ENCODE peak calls at places on chromosomes 6 and 20, in ten cellular contexts. Z is GM19239, F is substantia nigra, M is fibroblast of mammary gland, J is HS-27A, D is amniotic stem cell, S is NCI-H774, B is ELR, V is right lobe of liver, T is WERI-Rb-1. C is an unnamed sample.

GRCh38 chr6:125780540-125781306 is 10.0 kb upstream of the NCOA7 start:
- DNase-seq in J (peak), M (peak), T (peak), V (peak), S (peak), F (peak), D (no peak), Z (no peak), B (peak), C (no peak)

GRCh38 chr6:134908906-134909516 is 40.9 kb downstream of the ALDH8A1 start:
- DNase-seq in V (peak), Z (no peak), B (peak), F (no peak), M (peak), T (no peak), D (peak), J (peak), S (no peak), C (no peak)

GRCh38 chr6:145212807-145213206 is 522.5 kb downstream of the EPM2A start:
- DNase-seq in J (no peak), B (no peak), F (no peak), V (no peak), T (no peak), Z (no peak), D (no peak), S (no peak), M (no peak), C (no peak)

GRCh38 chr6:149888659-149889058 is 9.3 kb downstream of the RAET1E start:
- DNase-seq in V (no peak), B (peak), Z (no peak), M (peak), J (no peak), S (no peak), T (no peak), F (no peak), D (no peak), C (no peak)

GRCh38 chr20:62347445-62347844 is 19.7 kb downstream of the LAMA5 start:
- DNase-seq in M (no peak), S (no peak), T (no peak), F (no peak), B (no peak), V (no peak), Z (no peak), D (no peak), J (no peak), C (no peak)

GRCh38 chr6:129598244-129599187 is 111.5 kb downstream of the ARHGAP18 start:
- DNase-seq in B (peak), D (peak), Z (peak), V (no peak), F (no peak), S (peak), T (no peak), J (peak), M (peak), C (peak)

GRCh38 chr6:26056583-26057350 is 30.5 kb upstream of the HFE start:
- DNase-seq in T (peak), D (no peak), V (no peak), F (no peak), Z (no peak), M (peak), B (peak), J (peak), S (no peak), C (no peak)

GRCh38 chr20:62377615-62378085 is 9.3 kb upstream of the RPS21 start:
- DNase-seq in J (no peak), Z (no peak), F (peak), S (no peak), M (no peak), T (no peak), D (no peak), B (no peak), V (no peak), C (no peak)

GRCh38 chr6:31401403-31401802 is 2.0 kb upstream of the MICA start:
- DNase-seq in F (no peak), B (peak), V (no peak), T (no peak), M (peak), D (peak), Z (no peak), J (peak), S (no peak), C (no peak)

GRCh38 chr20:10990625-10991382 is 317.0 kb upstream of the JAG1 start:
- DNase-seq in F (no peak), B (no peak), V (no peak), S (no peak), D (no peak), Z (no peak), M (no peak), T (no peak), J (no peak), C (no peak)

GRCh38 chr20:3046677-3047462 is 1.0 kb downstream of the MRPS26 start:
- DNase-seq in F (no peak), B (no peak), T (peak), V (no peak), J (no peak), S (peak), Z (no peak), M (no peak), D (no peak), C (no peak)

GRCh38 chr6:159469449-159469848 is 223.6 kb downstream of the SOD2 start:
- DNase-seq in J (no peak), M (no peak), Z (no peak), F (no peak), D (no peak), B (no peak), V (no peak), T (no peak), S (no peak), C (no peak)

GRCh38 chr20:3777726-3778629 is 3.3 kb downstream of the SPEF1 start:
- DNase-seq in D (peak), Z (no peak), T (peak), J (no peak), M (peak), V (peak), F (no peak), B (peak), S (no peak), C (peak)

GRCh38 chr6:73032586-73032985 is 192.7 kb downstream of the KHDC1L start:
- DNase-seq in M (peak), Z (no peak), J (peak), V (no peak), B (peak), S (no peak), T (no peak), F (no peak), D (no peak), C (no peak)

GRCh38 chr6:26048590-26048989 is 38.6 kb upstream of the HFE start:
- DNase-seq in V (no peak), T (no peak), B (no peak), Z (no peak), M (no peak), S (no peak), F (no peak), J (no peak), D (no peak), C (no peak)

GRCh38 chr6:110690106-110690654 is 125.1 kb downstream of the CDK19 start:
- DNase-seq in B (no peak), Z (no peak), T (no peak), M (no peak), D (no peak), F (no peak), V (no peak), J (no peak), S (no peak), C (no peak)

GRCh38 chr6:27651371-27651732 is 178.4 kb upstream of the ZNF184 start:
- DNase-seq in V (no peak), T (peak), D (no peak), F (no peak), S (peak), Z (no peak), B (peak), M (no peak), J (no peak), C (peak)